ENCODE peak calls at places on chromosomes 11 and 22, in ten cellular contexts. R, M, D, N, O, P, U, Y, V and H are unnamed samples.
A peak's percentile ranks its signal among the peaks of the same experiment; 100 is the strongest.

GRCh38 chr11:93814966-93815633 is 31.0 kb downstream of the MED17 start:
- DNase-seq in R (no peak), M (no peak), D (peak; percentile 79), N (no peak), O (no peak), P (peak; percentile 14), U (no peak), Y (no peak), V (no peak), H (no peak)

GRCh38 chr22:46625113-46625842 is 5.1 kb downstream of the GRAMD4 start:
- DNase-seq in R (no peak), M (no peak), D (no peak), N (no peak), O (no peak), P (no peak), U (no peak), Y (no peak), V (no peak), H (no peak)

GRCh38 chr11:63908631-63909491 is 8.1 kb downstream of the RCOR2 start:
- DNase-seq in R (peak; percentile 56), M (no peak), D (no peak), N (no peak), O (no peak), P (no peak), U (no peak), Y (no peak), V (no peak), H (no peak)

GRCh38 chr11:45424781-45425180 is 138.6 kb upstream of the SYT13 start:
- DNase-seq in R (no peak), M (no peak), D (no peak), N (no peak), O (no peak), P (no peak), U (no peak), Y (no peak), V (no peak), H (no peak)

GRCh38 chr11:96329419-96329818 is 13.6 kb downstream of the MAML2 start:
- DNase-seq in R (no peak), M (peak; percentile 78), D (no peak), N (no peak), O (no peak), P (no peak), U (no peak), Y (no peak), V (no peak), H (no peak)

GRCh38 chr22:44448271-44448780 is 49.7 kb downstream of the RTL6 start:
- DNase-seq in R (peak; percentile 76), M (peak; percentile 94), D (no peak), N (peak; percentile 96), O (peak; percentile 96), P (peak; percentile 97), U (no peak), Y (peak; percentile 50), V (peak; percentile 99), H (no peak)

GRCh38 chr22:47370448-47371262 is 608.2 kb downstream of the TBC1D22A start:
- DNase-seq in R (no peak), M (no peak), D (no peak), N (no peak), O (no peak), P (no peak), U (no peak), Y (peak; percentile 36), V (no peak), H (no peak)

GRCh38 chr22:23894710-23895598 is 771 bp downstream of the MIF start:
- DNase-seq in R (peak; percentile 64), M (peak; percentile 77), D (peak; percentile 92), N (peak; percentile 84), O (peak; percentile 84), P (peak; percentile 91), U (peak; percentile 69), Y (peak; percentile 89), V (peak; percentile 75), H (peak; percentile 90)

GRCh38 chr11:24509114-24509513 is 12.3 kb downstream of the LUZP2 start:
- DNase-seq in R (no peak), M (no peak), D (no peak), N (peak; percentile 46), O (peak; percentile 7), P (peak; percentile 28), U (no peak), Y (no peak), V (no peak), H (no peak)

GRCh38 chr22:23163665-23164064 is 16.6 kb upstream of the BCR start:
- DNase-seq in R (peak; percentile 50), M (no peak), D (no peak), N (no peak), O (no peak), P (no peak), U (no peak), Y (no peak), V (peak; percentile 91), H (no peak)

GRCh38 chr11:118290923-118291322 is 13.6 kb upstream of the CD3E start:
- DNase-seq in R (no peak), M (peak; percentile 65), D (peak; percentile 59), N (peak; percentile 45), O (no peak), P (peak; percentile 31), U (no peak), Y (peak; percentile 78), V (peak; percentile 8), H (peak; percentile 49)

GRCh38 chr11:118295199-118295598 is 9.3 kb upstream of the CD3E start:
- DNase-seq in R (no peak), M (no peak), D (no peak), N (no peak), O (no peak), P (no peak), U (no peak), Y (no peak), V (no peak), H (no peak)

GRCh38 chr11:118289411-118289810 is 15.1 kb upstream of the CD3E start:
- DNase-seq in R (no peak), M (no peak), D (no peak), N (no peak), O (no peak), P (no peak), U (no peak), Y (no peak), V (no peak), H (no peak)

GRCh38 chr11:118294053-118294452 is 10.5 kb upstream of the CD3E start:
- DNase-seq in R (no peak), M (no peak), D (no peak), N (no peak), O (no peak), P (no peak), U (no peak), Y (no peak), V (no peak), H (no peak)

GRCh38 chr11:118291453-118291852 is 13.1 kb upstream of the CD3E start:
- DNase-seq in R (no peak), M (no peak), D (no peak), N (peak; percentile 46), O (no peak), P (peak; percentile 13), U (no peak), Y (no peak), V (no peak), H (no peak)
- H3K4me3 ChIP-seq in R (no peak overlapping the region), M (no peak overlapping the region), D (no peak overlapping the region), N (no peak overlapping the region), O (no peak overlapping the region), P (no peak overlapping the region), U (no peak overlapping the region), Y (no peak overlapping the region), V (no peak overlapping the region), H (no peak overlapping the region)

GRCh38 chr22:20130319-20130718 is 1.3 kb upstream of the ZDHHC8 start:
- DNase-seq in R (no peak), M (no peak), D (peak; percentile 32), N (no peak), O (no peak), P (no peak), U (no peak), Y (no peak), V (no peak), H (no peak)
- H3K4me3 ChIP-seq in R (peak overlapping the region; percentile 96), M (no peak overlapping the region), D (no peak overlapping the region), N (no peak overlapping the region), O (no peak overlapping the region), P (no peak overlapping the region), U (no peak overlapping the region), Y (no peak overlapping the region), V (no peak overlapping the region), H (peak overlapping the region; percentile 95)

GRCh38 chr11:30342736-30343166 is 19.8 kb downstream of the ARL14EP start:
- DNase-seq in R (no peak), M (no peak), D (no peak), N (no peak), O (no peak), P (no peak), U (peak; percentile 96), Y (peak; percentile 50), V (no peak), H (no peak)
- H3K4me3 ChIP-seq in R (no peak overlapping the region), M (no peak overlapping the region), D (no peak overlapping the region), N (no peak overlapping the region), O (no peak overlapping the region), P (no peak overlapping the region), U (no peak overlapping the region), Y (no peak overlapping the region), V (no peak overlapping the region), H (no peak overlapping the region)

GRCh38 chr11:12692238-12693074 is 18.2 kb downstream of the TEAD1 start:
- DNase-seq in R (peak; percentile 85), M (no peak), D (peak; percentile 54), N (peak; percentile 97), O (peak; percentile 97), P (peak; percentile 97), U (no peak), Y (peak; percentile 93), V (peak; percentile 96), H (peak; percentile 66)
- H3K4me3 ChIP-seq in R (peak overlapping the region; percentile 51), M (peak overlapping the region; percentile 41), D (no peak overlapping the region), N (peak overlapping the region; percentile 36), O (peak overlapping the region; percentile 14), P (no peak overlapping the region), U (no peak overlapping the region), Y (peak overlapping the region; percentile 25), V (peak overlapping the region; percentile 32), H (no peak overlapping the region)

GRCh38 chr11:19455731-19456130 is 215.0 kb upstream of the E2F8 start:
- DNase-seq in R (peak; percentile 34), M (no peak), D (no peak), N (peak; percentile 94), O (peak; percentile 11), P (peak; percentile 74), U (no peak), Y (no peak), V (no peak), H (no peak)
- H3K4me3 ChIP-seq in R (no peak overlapping the region), M (no peak overlapping the region), D (no peak overlapping the region), N (no peak overlapping the region), O (no peak overlapping the region), P (no peak overlapping the region), U (no peak overlapping the region), Y (no peak overlapping the region), V (no peak overlapping the region), H (no peak overlapping the region)